ENCODE peak calls at places on chromosome 7, in eight cellular contexts. M is kidney, K is IMR-90, Q is osteocyte, U is heart left ventricle, Z is AG09309, D is left lung, S is uterus. I is an unnamed sample.

GRCh38 chr7:45645141-45645969 is 71.2 kb downstream of the ADCY1 start:
- DNase-seq in Q (peak), S (no peak), K (no peak), M (no peak), D (no peak), U (no peak), Z (no peak), I (no peak)

GRCh38 chr7:139737221-139738100 is 40.3 kb downstream of the HIPK2 start:
- DNase-seq in U (no peak), K (peak), M (no peak), Z (no peak), S (no peak), D (no peak), Q (no peak), I (no peak)

GRCh38 chr7:75980865-75981449 is 13.4 kb downstream of the TMEM120A start:
- DNase-seq in Z (no peak), U (peak), M (peak), K (no peak), S (peak), Q (no peak), D (peak), I (no peak)

GRCh38 chr7:31029674-31030073 is 22.4 kb upstream of the ADCYAP1R1 start:
- DNase-seq in D (no peak), Q (no peak), K (no peak), U (no peak), M (no peak), S (no peak), Z (no peak), I (no peak)

GRCh38 chr7:964401-965231 is 10.1 kb upstream of the ADAP1 start:
- DNase-seq in S (peak), Z (peak), U (peak), D (peak), K (peak), M (peak), Q (no peak), I (no peak)

GRCh38 chr7:143408686-143409551 is at the start of gene EPHA1:
- DNase-seq in Z (no peak), M (peak), Q (no peak), K (no peak), D (no peak), S (no peak), U (no peak), I (no peak)

GRCh38 chr7:35971133-35971995 is 170.5 kb downstream of the SEPTIN7 start:
- DNase-seq in D (peak), U (no peak), M (no peak), Z (no peak), S (no peak), K (no peak), Q (no peak), I (no peak)

GRCh38 chr7:157537056-157537455 is 200.3 kb downstream of the DNAJB6 start:
- DNase-seq in S (no peak), U (no peak), Z (no peak), K (no peak), D (peak), M (peak), Q (no peak), I (no peak)

GRCh38 chr7:412731-413356 is 106.8 kb downstream of the PDGFA start:
- DNase-seq in Q (no peak), M (peak), D (no peak), U (peak), Z (no peak), S (no peak), K (no peak), I (no peak)

GRCh38 chr7:47378728-47379395 is 203.0 kb downstream of the TNS3 start:
- DNase-seq in K (no peak), U (no peak), Q (no peak), Z (no peak), M (no peak), D (no peak), S (no peak), I (no peak)

GRCh38 chr7:8229927-8230326 is 32.0 kb downstream of the ICA1 start:
- DNase-seq in U (no peak), M (no peak), D (no peak), Z (no peak), S (no peak), K (no peak), Q (no peak), I (no peak)

GRCh38 chr7:5532520-5533335 is 109.1 kb upstream of the TNRC18 start:
- DNase-seq in Z (no peak), S (peak), M (peak), D (peak), U (peak), K (no peak), Q (no peak), I (no peak)

GRCh38 chr7:73999664-74000420 is 28.1 kb upstream of the ELN start:
- DNase-seq in Q (no peak), K (peak), M (no peak), U (no peak), D (no peak), S (peak), Z (peak), I (no peak)

GRCh38 chr7:108581655-108582491 is 12.2 kb downstream of the DNAJB9 start:
- DNase-seq in K (no peak), Z (no peak), U (no peak), D (no peak), S (no peak), Q (no peak), M (no peak), I (no peak)

GRCh38 chr7:44977304-44977858 is 1.4 kb downstream of the MYO1G start:
- DNase-seq in D (peak), S (no peak), M (peak), Q (no peak), Z (no peak), K (no peak), U (no peak), I (no peak)

GRCh38 chr7:83819911-83820310 is 171.0 kb upstream of the SEMA3E start:
- DNase-seq in D (no peak), U (no peak), Q (no peak), M (no peak), Z (no peak), K (no peak), S (no peak), I (no peak)

GRCh38 chr7:55021951-55022617 is 3.3 kb downstream of the EGFR start:
- DNase-seq in M (no peak), Z (no peak), Q (no peak), D (no peak), U (no peak), S (peak), K (no peak), I (no peak)

GRCh38 chr7:3896366-3896765 is 595.3 kb downstream of the SDK1 start:
- DNase-seq in S (no peak), Z (no peak), M (no peak), D (no peak), K (no peak), Q (no peak), U (no peak), I (no peak)

GRCh38 chr7:100397336-100398081 is 24.2 kb downstream of the PILRA start:
- DNase-seq in K (no peak), Q (no peak), M (no peak), D (no peak), S (no peak), Z (no peak), U (no peak), I (no peak)
- TF ChIP-seq CTCF in K (no peak), Q (no peak), M (no peak), D (no peak), S (no peak), Z (no peak), U (no peak), I (no peak)

DNA sequence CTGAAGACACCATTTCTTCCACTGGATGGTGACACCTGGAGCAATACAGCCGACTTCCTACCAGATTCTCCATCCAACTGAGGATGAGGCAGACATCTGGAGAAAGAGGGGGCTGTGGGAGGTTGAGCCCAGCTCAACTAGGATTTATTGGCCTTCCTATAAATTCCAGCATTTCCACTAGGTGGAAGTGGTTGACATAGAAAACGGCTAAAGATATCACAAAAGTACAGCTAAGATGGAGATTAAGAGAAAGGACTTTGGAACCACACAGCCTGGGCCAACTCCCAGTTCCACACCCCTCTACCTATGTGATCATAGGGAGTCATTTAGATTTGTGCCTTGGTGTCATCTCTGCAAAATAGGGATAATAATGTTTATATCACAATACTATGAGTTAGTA is 61.3 kb upstream of the CAV2 start:
- DNase-seq in M (no peak), D (no peak), Z (peak), Q (no peak), S (no peak), U (no peak), K (peak), I (no peak)
- TF ChIP-seq CTCF in M (no peak), D (no peak), Z (peak), Q (peak), S (no peak), U (no peak), K (no peak), I (no peak)

DNA sequence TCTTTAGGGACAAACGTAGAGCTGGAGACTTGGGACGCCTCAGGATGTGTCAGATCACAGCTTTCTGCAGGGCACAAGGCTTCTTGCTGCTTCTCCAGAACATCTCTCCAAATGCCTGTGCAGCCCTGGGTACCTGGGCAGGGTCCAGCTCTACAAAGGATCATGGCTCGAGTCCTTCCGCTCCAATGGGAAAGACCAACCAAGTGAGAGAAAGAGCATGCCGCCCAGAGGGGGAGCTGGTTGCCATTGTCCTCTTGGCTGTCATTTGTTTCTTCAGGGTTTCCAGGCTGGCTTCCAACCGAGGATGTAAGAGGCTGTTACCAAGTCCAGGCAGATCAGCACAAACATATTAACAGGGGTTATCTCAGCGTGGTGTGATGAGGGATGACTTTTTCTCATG is 5.6 kb upstream of the LEP start:
- DNase-seq in M (no peak), U (no peak), K (no peak), D (no peak), S (no peak), Q (no peak), Z (no peak), I (no peak)
- TF ChIP-seq CTCF in M (no peak), U (no peak), K (no peak), D (no peak), S (no peak), Q (no peak), Z (no peak), I (no peak)

DNA sequence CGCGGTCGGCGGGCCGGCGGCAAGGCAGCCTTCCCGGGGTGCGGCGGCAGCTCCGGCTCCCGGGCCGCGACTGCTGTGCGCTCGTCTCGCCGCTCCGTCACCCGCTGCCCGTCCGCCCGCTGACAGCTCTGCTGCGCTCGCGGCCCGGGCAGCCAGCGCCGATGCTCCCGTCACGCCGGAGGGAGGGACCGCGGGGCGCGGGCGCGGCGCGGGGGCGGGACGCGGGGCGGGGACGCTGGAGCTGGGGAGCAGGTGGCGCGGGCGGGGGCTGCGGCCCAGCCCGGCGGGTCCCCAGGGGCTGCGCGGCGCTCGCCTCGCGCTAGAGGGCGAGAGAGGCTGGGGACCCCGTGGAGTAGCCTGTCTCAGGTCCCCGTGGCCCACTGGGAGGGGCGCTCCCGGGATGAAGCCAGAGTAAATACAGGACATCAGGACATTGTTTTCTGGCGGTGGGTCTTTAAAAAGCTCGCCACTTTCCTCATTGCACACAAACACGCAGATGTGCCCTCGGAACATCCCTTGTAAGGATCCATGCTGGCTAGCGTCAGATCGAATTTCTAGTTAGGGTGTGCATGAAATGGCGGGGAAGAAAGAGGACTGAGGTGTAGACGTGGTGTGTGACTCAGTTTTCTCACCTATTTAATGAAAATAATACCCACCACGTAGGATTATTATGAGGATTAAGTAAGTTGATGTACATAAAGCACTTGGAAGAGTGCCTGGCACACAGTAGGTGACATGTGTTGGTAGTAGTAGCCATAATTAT is at the start of gene ELAPOR2:
- DNase-seq in Q (peak), U (peak), S (peak), M (peak), Z (no peak), D (peak), K (peak), I (peak)
- TF ChIP-seq CTCF in Q (peak), U (peak), S (peak), M (no peak), Z (no peak), D (no peak), K (peak), I (peak)

GRCh38 chr7:32070406-32071360 is at the start of gene PDE1C:
- DNase-seq in M (no peak), K (peak), S (peak), D (peak), Z (no peak), Q (peak), U (peak), I (no peak)

GRCh38 chr7:32071466-32072091 is 1.4 kb upstream of the PDE1C start:
- DNase-seq in K (no peak), Z (no peak), U (no peak), S (no peak), M (no peak), Q (no peak), D (no peak), I (no peak)

GRCh38 chr7:32070051-32070405 is 179 bp downstream of the PDE1C start:
- DNase-seq in S (no peak), Z (no peak), Q (no peak), K (no peak), D (no peak), M (no peak), U (no peak), I (no peak)

GRCh38 chr7:32073533-32073932 is 3.3 kb upstream of the PDE1C start:
- DNase-seq in Q (no peak), S (no peak), Z (no peak), U (no peak), M (no peak), K (no peak), D (no peak), I (no peak)

GRCh38 chr7:32072397-32072796 is 2.2 kb upstream of the PDE1C start:
- DNase-seq in D (no peak), Q (no peak), S (no peak), Z (no peak), K (no peak), U (peak), M (no peak), I (no peak)
- TF ChIP-seq CTCF in D (no peak), Q (peak), S (no peak), Z (peak), K (peak), U (no peak), M (no peak), I (peak)

DNA sequence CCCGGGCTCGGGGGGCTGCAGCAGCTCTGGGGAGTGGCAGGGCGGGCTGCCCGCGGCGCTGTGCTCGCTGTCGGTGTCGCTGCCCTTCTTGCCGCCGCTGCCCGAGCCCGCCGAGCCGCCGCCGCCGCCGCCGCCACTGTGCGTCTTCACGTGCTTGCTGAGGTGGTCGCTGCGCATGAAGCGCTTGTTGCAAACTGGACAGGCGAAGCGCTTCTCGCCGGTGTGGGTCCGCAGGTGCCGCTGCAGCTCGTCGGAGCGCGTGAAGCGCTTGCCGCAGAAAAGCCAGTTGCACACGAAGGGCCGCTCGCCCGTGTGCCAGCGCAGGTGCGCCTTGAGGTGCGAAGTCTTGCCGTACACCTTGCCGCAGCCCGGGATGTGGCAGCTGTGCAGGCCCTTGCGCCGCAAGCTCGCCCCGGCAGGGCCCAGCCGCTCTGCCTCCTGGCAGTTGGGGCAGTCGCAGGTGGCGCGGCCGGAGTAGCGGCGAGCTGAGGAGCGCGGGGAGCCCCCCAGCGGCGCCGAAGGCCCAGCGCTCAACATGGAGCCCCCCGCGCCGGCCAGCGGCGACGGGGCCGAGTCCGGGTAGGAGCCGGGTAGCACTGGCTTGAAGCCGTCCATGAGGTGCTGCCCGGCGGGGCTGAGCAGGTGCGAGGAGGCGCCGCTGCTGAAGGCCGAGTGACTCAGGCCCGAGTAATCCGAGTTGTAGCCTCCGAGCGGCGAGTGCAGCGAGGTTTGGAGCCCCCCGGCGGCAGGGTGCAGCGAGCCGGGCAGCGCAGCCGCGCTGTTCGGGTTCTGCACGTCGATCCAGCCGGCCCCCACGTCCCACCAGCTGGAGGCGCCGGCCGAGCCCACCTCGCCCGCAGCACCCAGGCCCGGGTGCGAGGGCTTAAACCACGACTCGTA is 2.1 kb downstream of the SP8 start:
- DNase-seq in K (no peak), U (no peak), D (peak), S (no peak), Z (no peak), Q (no peak), M (peak), I (peak)
- TF ChIP-seq CTCF in K (peak), U (no peak), D (no peak), S (no peak), Z (no peak), Q (no peak), M (no peak), I (peak)

GRCh38 chr7:114310344-114311118 is 104.1 kb upstream of the FOXP2 start:
- DNase-seq in S (no peak), Z (no peak), M (no peak), D (no peak), U (no peak), Q (no peak), K (no peak), I (no peak)
- TF ChIP-seq CTCF in S (no peak), Z (peak), M (no peak), D (no peak), U (no peak), Q (no peak), K (no peak), I (no peak)

GRCh38 chr7:51426163-51426562 is 109.6 kb upstream of the COBL start:
- DNase-seq in D (no peak), U (no peak), K (no peak), Q (no peak), Z (no peak), S (no peak), M (no peak), I (no peak)

GRCh38 chr7:51430480-51431086 is 114.0 kb upstream of the COBL start:
- DNase-seq in M (no peak), Q (no peak), S (no peak), U (no peak), D (no peak), Z (peak), K (peak), I (no peak)

GRCh38 chr7:51428226-51428887 is 111.7 kb upstream of the COBL start:
- DNase-seq in Z (no peak), U (no peak), S (no peak), D (no peak), M (no peak), K (no peak), Q (no peak), I (no peak)
- TF ChIP-seq CTCF in Z (peak), U (no peak), S (no peak), D (no peak), M (no peak), K (peak), Q (no peak), I (peak)

GRCh38 chr7:129773871-129774270 is 162.4 kb downstream of the NRF1 start:
- DNase-seq in S (no peak), Z (no peak), Q (no peak), U (no peak), D (no peak), M (peak), K (no peak), I (no peak)

GRCh38 chr7:129775695-129776396 is 164.3 kb downstream of the NRF1 start:
- DNase-seq in K (no peak), Z (no peak), S (no peak), M (no peak), D (peak), U (no peak), Q (no peak), I (no peak)

GRCh38 chr7:129776397-129776792 is 164.9 kb downstream of the NRF1 start:
- DNase-seq in K (no peak), D (no peak), U (no peak), Z (no peak), M (no peak), S (no peak), Q (no peak), I (no peak)

GRCh38 chr7:129774359-129774758 is 162.8 kb downstream of the NRF1 start:
- DNase-seq in S (no peak), Z (no peak), M (no peak), D (no peak), Q (no peak), K (no peak), U (no peak), I (no peak)

GRCh38 chr7:129774871-129775694 is 163.6 kb downstream of the NRF1 start:
- DNase-seq in D (peak), U (no peak), Q (no peak), M (no peak), Z (no peak), S (no peak), K (no peak), I (no peak)
- TF ChIP-seq CTCF in D (no peak), U (no peak), Q (no peak), M (no peak), Z (no peak), S (no peak), K (no peak), I (no peak)

GRCh38 chr7:29287366-29287765 is 92.8 kb downstream of the CHN2 start:
- DNase-seq in U (no peak), Z (no peak), M (no peak), D (no peak), Q (no peak), S (no peak), K (peak), I (no peak)
- TF ChIP-seq CTCF in U (no peak), Z (no peak), M (no peak), D (no peak), Q (no peak), S (no peak), K (no peak), I (no peak)